ENCODE peak calls at places on chromosomes 16 and 17, in five cellular contexts. One of them, this sample, is unnamed.

GRCh38 chr16:82134884-82135283 is 35.1 kb downstream of the MPHOSPH6 start:
- DNase-seq in PC-3: no peak
- DNase-seq in GM23338: no peak
- DNase-seq in pancreas: no peak
- DNase-seq in IMR-90: no peak
- DNase-seq in this sample: no peak

GRCh38 chr16:31016018-31016417 is 5.6 kb upstream of the STX1B start:
- DNase-seq in GM23338: no peak
- DNase-seq in pancreas: peak; percentile 40
- DNase-seq in IMR-90: no peak
- DNase-seq in PC-3: no peak
- DNase-seq in this sample: no peak

GRCh38 chr16:54140057-54140787 is 146.4 kb downstream of the IRX3 start:
- DNase-seq in PC-3: no peak
- DNase-seq in IMR-90: peak; percentile 8
- DNase-seq in pancreas: no peak
- DNase-seq in GM23338: no peak
- DNase-seq in this sample: no peak

GRCh38 chr16:14146445-14146844 is 75.3 kb downstream of the MRTFB start:
- DNase-seq in PC-3: no peak
- DNase-seq in GM23338: no peak
- DNase-seq in pancreas: no peak
- DNase-seq in IMR-90: no peak
- DNase-seq in this sample: no peak

GRCh38 chr17:67018429-67019125 is 25.8 kb upstream of the CACNG1 start:
- DNase-seq in GM23338: no peak
- DNase-seq in pancreas: no peak
- DNase-seq in IMR-90: no peak
- DNase-seq in PC-3: no peak
- DNase-seq in this sample: no peak

GRCh38 chr17:17568772-17569195 is 22.7 kb downstream of the PEMT start:
- DNase-seq in IMR-90: peak; percentile 36
- DNase-seq in PC-3: peak; percentile 85
- DNase-seq in pancreas: peak; percentile 82
- DNase-seq in GM23338: peak; percentile 88
- DNase-seq in this sample: peak; percentile 68

GRCh38 chr17:16980061-16980460 is 8.1 kb upstream of the TNFRSF13B start:
- DNase-seq in GM23338: no peak
- DNase-seq in IMR-90: no peak
- DNase-seq in pancreas: no peak
- DNase-seq in PC-3: no peak
- DNase-seq in this sample: no peak

GRCh38 chr16:48384305-48384981 is 770 bp downstream of the SIAH1 start:
- DNase-seq in GM23338: peak; percentile 66
- DNase-seq in pancreas: peak; percentile 58
- DNase-seq in PC-3: peak; percentile 24
- DNase-seq in IMR-90: peak; percentile 40
- DNase-seq in this sample: peak; percentile 90

GRCh38 chr17:73820686-73821448 is 176.6 kb upstream of the SDK2 start:
- DNase-seq in GM23338: peak; percentile 88
- DNase-seq in PC-3: no peak
- DNase-seq in IMR-90: no peak
- DNase-seq in pancreas: no peak
- DNase-seq in this sample: no peak

GRCh38 chr17:77471984-77472836 is 331.4 kb downstream of the SEC14L1 start:
- DNase-seq in PC-3: no peak
- DNase-seq in pancreas: no peak
- DNase-seq in GM23338: peak; percentile 86
- DNase-seq in IMR-90: peak; percentile 64
- DNase-seq in this sample: peak; percentile 45

GRCh38 chr17:29243792-29244191 is 2.9 kb upstream of the CRYBA1 start:
- DNase-seq in pancreas: no peak
- DNase-seq in GM23338: peak; percentile 71
- DNase-seq in IMR-90: peak; percentile 44
- DNase-seq in PC-3: peak; percentile 39
- DNase-seq in this sample: no peak

GRCh38 chr16:27639588-27640276 is 89.8 kb downstream of the KATNIP start:
- DNase-seq in GM23338: peak; percentile 85
- DNase-seq in PC-3: peak; percentile 62
- DNase-seq in pancreas: no peak
- DNase-seq in IMR-90: peak; percentile 65
- DNase-seq in this sample: no peak

GRCh38 chr16:4702466-4702808 is 9.1 kb downstream of the NUDT16L1 start:
- DNase-seq in GM23338: no peak
- DNase-seq in pancreas: no peak
- DNase-seq in PC-3: no peak
- DNase-seq in IMR-90: no peak
- DNase-seq in this sample: no peak

GRCh38 chr17:1300580-1300905 is 21.1 kb downstream of the TRARG1 start:
- DNase-seq in PC-3: no peak
- DNase-seq in pancreas: no peak
- DNase-seq in IMR-90: no peak
- DNase-seq in GM23338: no peak
- DNase-seq in this sample: no peak

GRCh38 chr16:66976746-66977145 is 11.6 kb upstream of the CES4A start:
- DNase-seq in GM23338: peak; percentile 18
- DNase-seq in PC-3: no peak
- DNase-seq in IMR-90: no peak
- DNase-seq in pancreas: no peak
- DNase-seq in this sample: no peak

GRCh38 chr16:27795992-27796614 is 246.2 kb downstream of the KATNIP start:
- DNase-seq in PC-3: peak; percentile 43
- DNase-seq in IMR-90: peak; percentile 31
- DNase-seq in GM23338: peak; percentile 91
- DNase-seq in pancreas: peak; percentile 28
- DNase-seq in this sample: no peak

GRCh38 chr17:37017355-37017754 is 68.6 kb downstream of the AATF start:
- DNase-seq in PC-3: no peak
- DNase-seq in IMR-90: no peak
- DNase-seq in GM23338: no peak
- DNase-seq in pancreas: no peak
- DNase-seq in this sample: no peak

GRCh38 chr16:1181715-1182671 is 29.1 kb downstream of the CACNA1H start:
- DNase-seq in pancreas: peak; percentile 56
- DNase-seq in GM23338: no peak
- DNase-seq in PC-3: peak; percentile 25
- DNase-seq in IMR-90: peak; percentile 85
- DNase-seq in this sample: peak; percentile 89

GRCh38 chr17:77999413-78000173 is 41.1 kb downstream of the TNRC6C start:
- DNase-seq in pancreas: no peak
- DNase-seq in GM23338: no peak
- DNase-seq in IMR-90: peak; percentile 44
- DNase-seq in PC-3: no peak
- DNase-seq in this sample: no peak

GRCh38 chr17:14331200-14331981 is 30.5 kb downstream of the HS3ST3B1 start:
- DNase-seq in PC-3: no peak
- DNase-seq in GM23338: peak; percentile 76
- DNase-seq in pancreas: no peak
- DNase-seq in IMR-90: no peak
- DNase-seq in this sample: no peak

GRCh38 chr16:84498859-84499620 is 5.4 kb downstream of the MEAK7 start:
- DNase-seq in GM23338: no peak
- DNase-seq in IMR-90: no peak
- DNase-seq in pancreas: no peak
- DNase-seq in PC-3: peak; percentile 65
- DNase-seq in this sample: no peak

GRCh38 chr17:68705331-68706166 is 104.4 kb upstream of the FAM20A start:
- DNase-seq in GM23338: no peak
- DNase-seq in IMR-90: peak; percentile 43
- DNase-seq in PC-3: no peak
- DNase-seq in pancreas: no peak
- DNase-seq in this sample: no peak

GRCh38 chr17:72643575-72644216 is 448.8 kb downstream of the SLC39A11 start:
- DNase-seq in PC-3: no peak
- DNase-seq in pancreas: no peak
- DNase-seq in GM23338: no peak
- DNase-seq in IMR-90: no peak
- DNase-seq in this sample: no peak

GRCh38 chr16:2507679-2508064 is 6.1 kb upstream of the ATP6V0C start:
- DNase-seq in PC-3: no peak
- DNase-seq in pancreas: no peak
- DNase-seq in IMR-90: no peak
- DNase-seq in GM23338: no peak
- DNase-seq in this sample: peak; percentile 94

GRCh38 chr16:73052441-73053030 is 4.6 kb upstream of the ZFHX3 start:
- DNase-seq in IMR-90: no peak
- DNase-seq in pancreas: no peak
- DNase-seq in PC-3: no peak
- DNase-seq in GM23338: peak; percentile 68
- DNase-seq in this sample: no peak

GRCh38 chr16:89981414-89981813 is 32.9 kb downstream of the DEF8 start:
- DNase-seq in GM23338: no peak
- DNase-seq in IMR-90: no peak
- DNase-seq in pancreas: no peak
- DNase-seq in PC-3: no peak
- DNase-seq in this sample: no peak

GRCh38 chr17:30200086-30200485 is 35.4 kb downstream of the SLC6A4 start:
- DNase-seq in pancreas: no peak
- DNase-seq in GM23338: no peak
- DNase-seq in IMR-90: no peak
- DNase-seq in PC-3: no peak
- DNase-seq in this sample: no peak

GRCh38 chr16:1225051-1225451 is at the start of gene TPSG1:
- DNase-seq in IMR-90: no peak
- DNase-seq in pancreas: no peak
- DNase-seq in GM23338: no peak
- DNase-seq in PC-3: no peak
- DNase-seq in this sample: peak; percentile 62

GRCh38 chr17:40596261-40596919 is 31.1 kb upstream of the CCR7 start:
- DNase-seq in IMR-90: peak; percentile 10
- DNase-seq in pancreas: no peak
- DNase-seq in PC-3: no peak
- DNase-seq in GM23338: peak; percentile 54
- DNase-seq in this sample: no peak

GRCh38 chr16:68339214-68339613 is 28.4 kb downstream of the PRMT7 start:
- DNase-seq in pancreas: no peak
- DNase-seq in IMR-90: no peak
- DNase-seq in PC-3: no peak
- DNase-seq in GM23338: no peak
- DNase-seq in this sample: no peak

GRCh38 chr17:83136156-83136555 is 56.7 kb downstream of the METRNL start:
- DNase-seq in GM23338: no peak
- DNase-seq in IMR-90: no peak
- DNase-seq in pancreas: no peak
- DNase-seq in PC-3: no peak
- DNase-seq in this sample: peak; percentile 47

GRCh38 chr16:88978608-88979346 is 1.8 kb upstream of the CBFA2T3 start:
- DNase-seq in GM23338: no peak
- DNase-seq in PC-3: no peak
- DNase-seq in IMR-90: no peak
- DNase-seq in pancreas: no peak
- DNase-seq in this sample: peak; percentile 72
- TF ChIP-seq CTCF in GM23338: no peak
- TF ChIP-seq CTCF in PC-3: no peak
- TF ChIP-seq CTCF in IMR-90: no peak
- TF ChIP-seq CTCF in pancreas: no peak
- TF ChIP-seq CTCF in this sample: no peak

GRCh38 chr16:19840524-19841110 is 44.0 kb downstream of the GPRC5B start:
- DNase-seq in PC-3: no peak
- DNase-seq in pancreas: no peak
- DNase-seq in GM23338: no peak
- DNase-seq in IMR-90: no peak
- DNase-seq in this sample: no peak
- H3K27ac ChIP-seq in PC-3: no peak overlapping the region
- H3K27ac ChIP-seq in pancreas: no peak overlapping the region
- H3K27ac ChIP-seq in GM23338: no peak overlapping the region
- H3K27ac ChIP-seq in IMR-90: no peak overlapping the region
- H3K27ac ChIP-seq in this sample: no peak overlapping the region

GRCh38 chr17:34307110-34307509 is 12.1 kb upstream of the CCL8 start:
- DNase-seq in IMR-90: peak; percentile 71
- DNase-seq in PC-3: no peak
- DNase-seq in GM23338: no peak
- DNase-seq in pancreas: no peak
- DNase-seq in this sample: no peak

GRCh38 chr17:34308376-34308775 is 10.9 kb upstream of the CCL8 start:
- DNase-seq in GM23338: no peak
- DNase-seq in PC-3: no peak
- DNase-seq in IMR-90: no peak
- DNase-seq in pancreas: no peak
- DNase-seq in this sample: no peak

GRCh38 chr17:34305061-34305460 is 14.2 kb upstream of the CCL8 start:
- DNase-seq in pancreas: no peak
- DNase-seq in IMR-90: no peak
- DNase-seq in GM23338: no peak
- DNase-seq in PC-3: no peak
- DNase-seq in this sample: no peak

GRCh38 chr17:34305606-34306005 is 13.6 kb upstream of the CCL8 start:
- DNase-seq in GM23338: no peak
- DNase-seq in pancreas: no peak
- DNase-seq in IMR-90: peak; percentile 23
- DNase-seq in PC-3: no peak
- DNase-seq in this sample: no peak

GRCh38 chr17:34306466-34306865 is 12.8 kb upstream of the CCL8 start:
- DNase-seq in pancreas: peak; percentile 23
- DNase-seq in IMR-90: peak; percentile 87
- DNase-seq in PC-3: peak; percentile 10
- DNase-seq in GM23338: peak; percentile 80
- DNase-seq in this sample: no peak
- TF ChIP-seq CTCF in pancreas: no peak
- TF ChIP-seq CTCF in IMR-90: peak; percentile 81
- TF ChIP-seq CTCF in PC-3: no peak
- TF ChIP-seq CTCF in GM23338: peak; percentile 68
- TF ChIP-seq CTCF in this sample: peak; percentile 42

DNA sequence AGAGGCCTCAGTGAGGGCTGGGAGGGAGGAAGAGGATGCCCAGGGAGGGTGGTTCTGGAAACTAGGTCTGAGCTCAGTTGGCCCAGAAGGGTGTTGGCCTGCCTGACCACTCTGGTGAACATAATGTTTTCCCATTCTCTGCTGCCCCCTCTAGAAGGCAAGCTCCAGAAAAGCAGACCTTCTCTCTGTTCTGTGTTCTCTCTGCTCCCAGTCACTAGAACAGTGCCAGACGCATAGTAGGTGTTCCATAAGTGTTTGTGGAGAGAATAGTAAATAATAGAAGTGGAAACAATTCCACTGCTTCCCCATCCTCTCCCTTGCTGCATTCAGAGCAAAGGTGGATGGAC is 32.2 kb upstream of the ETV4 start:
- DNase-seq in GM23338: no peak
- DNase-seq in PC-3: no peak
- DNase-seq in IMR-90: no peak
- DNase-seq in pancreas: no peak
- DNase-seq in this sample: no peak
- H3K27ac ChIP-seq in GM23338: no peak overlapping the region
- H3K27ac ChIP-seq in PC-3: peak overlapping the region; percentile 57
- H3K27ac ChIP-seq in IMR-90: no peak overlapping the region
- H3K27ac ChIP-seq in pancreas: no peak overlapping the region
- H3K27ac ChIP-seq in this sample: peak overlapping the region; percentile 37

GRCh38 chr17:45256114-45256966 is 5.6 kb downstream of the SPATA32 start:
- DNase-seq in GM23338: peak; percentile 66
- DNase-seq in PC-3: no peak
- DNase-seq in IMR-90: no peak
- DNase-seq in pancreas: no peak
- DNase-seq in this sample: peak; percentile 50
- TF ChIP-seq CTCF in GM23338: peak; percentile 25
- TF ChIP-seq CTCF in PC-3: peak; percentile 26
- TF ChIP-seq CTCF in IMR-90: no peak
- TF ChIP-seq CTCF in pancreas: no peak
- TF ChIP-seq CTCF in this sample: no peak